ENCODE peak calls at places on chromosomes 12 and 14, in ten cellular contexts. One of them, this sample, is unnamed.

GRCh38 chr12:97940629-97941028 is 478.0 kb downstream of the RMST start:
- DNase-seq in left lung: no peak
- DNase-seq in tibial artery: no peak
- DNase-seq in ovary: no peak
- DNase-seq in cardiac muscle cell: peak; percentile 5
- DNase-seq in Karpas-422: no peak
- DNase-seq in psoas muscle: no peak
- DNase-seq in CD8-positive, alpha-beta memory T cell: no peak
- DNase-seq in fibroblast of lung: no peak
- DNase-seq in mammary epithelial cell: peak; percentile 24
- DNase-seq in this sample: no peak

GRCh38 chr14:99679111-99679510 is 5.0 kb upstream of the CYP46A1 start:
- DNase-seq in left lung: no peak
- DNase-seq in Karpas-422: no peak
- DNase-seq in mammary epithelial cell: no peak
- DNase-seq in tibial artery: peak; percentile 53
- DNase-seq in cardiac muscle cell: no peak
- DNase-seq in CD8-positive, alpha-beta memory T cell: no peak
- DNase-seq in ovary: no peak
- DNase-seq in fibroblast of lung: no peak
- DNase-seq in psoas muscle: no peak
- DNase-seq in this sample: no peak

GRCh38 chr14:100540141-100540925 is 46.9 kb downstream of the BEGAIN start:
- DNase-seq in Karpas-422: no peak
- DNase-seq in left lung: peak; percentile 66
- DNase-seq in CD8-positive, alpha-beta memory T cell: no peak
- DNase-seq in psoas muscle: peak; percentile 7
- DNase-seq in tibial artery: peak; percentile 53
- DNase-seq in fibroblast of lung: no peak
- DNase-seq in mammary epithelial cell: no peak
- DNase-seq in cardiac muscle cell: peak; percentile 22
- DNase-seq in ovary: peak; percentile 34
- DNase-seq in this sample: no peak

GRCh38 chr12:110733089-110733715 is 9.5 kb downstream of the PPP1CC start:
- DNase-seq in fibroblast of lung: peak; percentile 63
- DNase-seq in mammary epithelial cell: peak; percentile 9
- DNase-seq in CD8-positive, alpha-beta memory T cell: no peak
- DNase-seq in tibial artery: no peak
- DNase-seq in left lung: no peak
- DNase-seq in Karpas-422: no peak
- DNase-seq in ovary: no peak
- DNase-seq in cardiac muscle cell: peak; percentile 85
- DNase-seq in psoas muscle: no peak
- DNase-seq in this sample: no peak

GRCh38 chr12:67366530-67367196 is 97.5 kb downstream of the CAND1 start:
- DNase-seq in cardiac muscle cell: peak; percentile 85
- DNase-seq in tibial artery: no peak
- DNase-seq in psoas muscle: no peak
- DNase-seq in left lung: no peak
- DNase-seq in CD8-positive, alpha-beta memory T cell: no peak
- DNase-seq in mammary epithelial cell: no peak
- DNase-seq in ovary: no peak
- DNase-seq in Karpas-422: peak; percentile 60
- DNase-seq in fibroblast of lung: peak; percentile 87
- DNase-seq in this sample: no peak

GRCh38 chr12:106139422-106140141 is 828 bp upstream of the NUAK1 start:
- DNase-seq in mammary epithelial cell: peak; percentile 66
- DNase-seq in ovary: peak; percentile 83
- DNase-seq in tibial artery: peak; percentile 91
- DNase-seq in CD8-positive, alpha-beta memory T cell: no peak
- DNase-seq in left lung: peak; percentile 89
- DNase-seq in Karpas-422: no peak
- DNase-seq in cardiac muscle cell: peak; percentile 69
- DNase-seq in psoas muscle: peak; percentile 87
- DNase-seq in fibroblast of lung: peak; percentile 82
- DNase-seq in this sample: no peak

GRCh38 chr12:110379201-110379600 is 24.3 kb downstream of the ANAPC7 start:
- DNase-seq in tibial artery: no peak
- DNase-seq in cardiac muscle cell: no peak
- DNase-seq in mammary epithelial cell: no peak
- DNase-seq in left lung: no peak
- DNase-seq in CD8-positive, alpha-beta memory T cell: no peak
- DNase-seq in fibroblast of lung: no peak
- DNase-seq in ovary: no peak
- DNase-seq in Karpas-422: no peak
- DNase-seq in psoas muscle: no peak
- DNase-seq in this sample: no peak

GRCh38 chr14:55122441-55122986 is 6.5 kb upstream of the LGALS3 start:
- DNase-seq in ovary: no peak
- DNase-seq in CD8-positive, alpha-beta memory T cell: no peak
- DNase-seq in left lung: no peak
- DNase-seq in tibial artery: no peak
- DNase-seq in fibroblast of lung: peak; percentile 36
- DNase-seq in cardiac muscle cell: peak; percentile 73
- DNase-seq in Karpas-422: no peak
- DNase-seq in psoas muscle: no peak
- DNase-seq in mammary epithelial cell: no peak
- DNase-seq in this sample: no peak

GRCh38 chr12:80869264-80869663 is 68.5 kb downstream of the LIN7A start:
- DNase-seq in CD8-positive, alpha-beta memory T cell: no peak
- DNase-seq in mammary epithelial cell: no peak
- DNase-seq in tibial artery: no peak
- DNase-seq in fibroblast of lung: no peak
- DNase-seq in psoas muscle: no peak
- DNase-seq in Karpas-422: no peak
- DNase-seq in ovary: no peak
- DNase-seq in cardiac muscle cell: no peak
- DNase-seq in left lung: no peak
- DNase-seq in this sample: no peak

GRCh38 chr12:11853126-11853525 is 203.7 kb downstream of the ETV6 start:
- DNase-seq in psoas muscle: no peak
- DNase-seq in Karpas-422: no peak
- DNase-seq in cardiac muscle cell: no peak
- DNase-seq in fibroblast of lung: no peak
- DNase-seq in CD8-positive, alpha-beta memory T cell: no peak
- DNase-seq in tibial artery: no peak
- DNase-seq in ovary: no peak
- DNase-seq in mammary epithelial cell: no peak
- DNase-seq in left lung: no peak
- DNase-seq in this sample: no peak

GRCh38 chr14:58533417-58533816 is 104.3 kb upstream of the DACT1 start:
- DNase-seq in tibial artery: no peak
- DNase-seq in Karpas-422: no peak
- DNase-seq in left lung: no peak
- DNase-seq in ovary: no peak
- DNase-seq in fibroblast of lung: peak; percentile 33
- DNase-seq in mammary epithelial cell: no peak
- DNase-seq in psoas muscle: no peak
- DNase-seq in CD8-positive, alpha-beta memory T cell: no peak
- DNase-seq in cardiac muscle cell: peak; percentile 85
- DNase-seq in this sample: peak; percentile 29

GRCh38 chr14:88613552-88614010 is 50.7 kb downstream of the ZC3H14 start:
- DNase-seq in fibroblast of lung: peak; percentile 90
- DNase-seq in tibial artery: no peak
- DNase-seq in CD8-positive, alpha-beta memory T cell: no peak
- DNase-seq in cardiac muscle cell: peak; percentile 48
- DNase-seq in Karpas-422: no peak
- DNase-seq in mammary epithelial cell: peak; percentile 88
- DNase-seq in psoas muscle: no peak
- DNase-seq in ovary: no peak
- DNase-seq in left lung: no peak
- DNase-seq in this sample: no peak

GRCh38 chr12:8906781-8907180 is 7.5 kb upstream of the PHC1 start:
- DNase-seq in Karpas-422: no peak
- DNase-seq in fibroblast of lung: no peak
- DNase-seq in CD8-positive, alpha-beta memory T cell: no peak
- DNase-seq in ovary: no peak
- DNase-seq in cardiac muscle cell: no peak
- DNase-seq in psoas muscle: no peak
- DNase-seq in mammary epithelial cell: no peak
- DNase-seq in left lung: no peak
- DNase-seq in tibial artery: no peak
- DNase-seq in this sample: no peak

GRCh38 chr14:21852061-21852664 is 178.5 kb upstream of the OR4E1 start:
- DNase-seq in cardiac muscle cell: peak; percentile 35
- DNase-seq in left lung: no peak
- DNase-seq in fibroblast of lung: no peak
- DNase-seq in mammary epithelial cell: peak; percentile 17
- DNase-seq in psoas muscle: no peak
- DNase-seq in Karpas-422: peak; percentile 82
- DNase-seq in ovary: no peak
- DNase-seq in tibial artery: no peak
- DNase-seq in CD8-positive, alpha-beta memory T cell: peak; percentile 31
- DNase-seq in this sample: peak; percentile 47

GRCh38 chr12:38385492-38385864 is 68.9 kb downstream of the ALG10B start:
- DNase-seq in tibial artery: no peak
- DNase-seq in ovary: no peak
- DNase-seq in CD8-positive, alpha-beta memory T cell: no peak
- DNase-seq in mammary epithelial cell: no peak
- DNase-seq in Karpas-422: no peak
- DNase-seq in cardiac muscle cell: no peak
- DNase-seq in psoas muscle: no peak
- DNase-seq in left lung: no peak
- DNase-seq in fibroblast of lung: no peak
- DNase-seq in this sample: no peak

GRCh38 chr12:38386238-38386985 is 69.8 kb downstream of the ALG10B start:
- DNase-seq in psoas muscle: no peak
- DNase-seq in mammary epithelial cell: peak; percentile 61
- DNase-seq in CD8-positive, alpha-beta memory T cell: no peak
- DNase-seq in left lung: no peak
- DNase-seq in fibroblast of lung: no peak
- DNase-seq in Karpas-422: no peak
- DNase-seq in tibial artery: no peak
- DNase-seq in ovary: no peak
- DNase-seq in cardiac muscle cell: no peak
- DNase-seq in this sample: no peak

GRCh38 chr12:38389581-38389980 is 73.0 kb downstream of the ALG10B start:
- DNase-seq in mammary epithelial cell: peak; percentile 21
- DNase-seq in psoas muscle: no peak
- DNase-seq in ovary: no peak
- DNase-seq in CD8-positive, alpha-beta memory T cell: no peak
- DNase-seq in Karpas-422: no peak
- DNase-seq in cardiac muscle cell: no peak
- DNase-seq in tibial artery: no peak
- DNase-seq in fibroblast of lung: no peak
- DNase-seq in left lung: no peak
- DNase-seq in this sample: no peak

GRCh38 chr12:38384816-38385491 is 68.4 kb downstream of the ALG10B start:
- DNase-seq in CD8-positive, alpha-beta memory T cell: no peak
- DNase-seq in left lung: no peak
- DNase-seq in tibial artery: no peak
- DNase-seq in ovary: no peak
- DNase-seq in fibroblast of lung: no peak
- DNase-seq in psoas muscle: no peak
- DNase-seq in cardiac muscle cell: no peak
- DNase-seq in mammary epithelial cell: peak; percentile 98
- DNase-seq in Karpas-422: no peak
- DNase-seq in this sample: no peak
- H3K27ac ChIP-seq in CD8-positive, alpha-beta memory T cell: no peak overlapping the region
- H3K27ac ChIP-seq in left lung: no peak overlapping the region
- H3K27ac ChIP-seq in tibial artery: no peak overlapping the region
- H3K27ac ChIP-seq in ovary: no peak overlapping the region
- H3K27ac ChIP-seq in fibroblast of lung: no peak overlapping the region
- H3K27ac ChIP-seq in psoas muscle: no peak overlapping the region
- H3K27ac ChIP-seq in cardiac muscle cell: no peak overlapping the region
- H3K27ac ChIP-seq in mammary epithelial cell: peak overlapping the region; percentile 32
- H3K27ac ChIP-seq in Karpas-422: no peak overlapping the region
- H3K27ac ChIP-seq in this sample: no peak overlapping the region

GRCh38 chr12:42097971-42098370 is 46.7 kb downstream of the GXYLT1 start:
- DNase-seq in fibroblast of lung: no peak
- DNase-seq in tibial artery: no peak
- DNase-seq in cardiac muscle cell: peak; percentile 58
- DNase-seq in CD8-positive, alpha-beta memory T cell: no peak
- DNase-seq in Karpas-422: no peak
- DNase-seq in psoas muscle: no peak
- DNase-seq in left lung: no peak
- DNase-seq in mammary epithelial cell: no peak
- DNase-seq in ovary: no peak
- DNase-seq in this sample: no peak
- H3K27ac ChIP-seq in fibroblast of lung: no peak overlapping the region
- H3K27ac ChIP-seq in tibial artery: no peak overlapping the region
- H3K27ac ChIP-seq in cardiac muscle cell: no peak overlapping the region
- H3K27ac ChIP-seq in CD8-positive, alpha-beta memory T cell: peak overlapping the region; percentile 73
- H3K27ac ChIP-seq in Karpas-422: peak overlapping the region; percentile 37
- H3K27ac ChIP-seq in psoas muscle: no peak overlapping the region
- H3K27ac ChIP-seq in left lung: peak overlapping the region; percentile 42
- H3K27ac ChIP-seq in mammary epithelial cell: no peak overlapping the region
- H3K27ac ChIP-seq in ovary: no peak overlapping the region
- H3K27ac ChIP-seq in this sample: no peak overlapping the region

GRCh38 chr14:61876362-61877049 is 114.3 kb downstream of the SNAPC1 start:
- DNase-seq in tibial artery: no peak
- DNase-seq in Karpas-422: no peak
- DNase-seq in fibroblast of lung: no peak
- DNase-seq in ovary: no peak
- DNase-seq in left lung: no peak
- DNase-seq in psoas muscle: no peak
- DNase-seq in CD8-positive, alpha-beta memory T cell: no peak
- DNase-seq in mammary epithelial cell: no peak
- DNase-seq in cardiac muscle cell: no peak
- DNase-seq in this sample: no peak
- H3K27ac ChIP-seq in tibial artery: no peak overlapping the region
- H3K27ac ChIP-seq in Karpas-422: no peak overlapping the region
- H3K27ac ChIP-seq in fibroblast of lung: no peak overlapping the region
- H3K27ac ChIP-seq in ovary: no peak overlapping the region
- H3K27ac ChIP-seq in left lung: no peak overlapping the region
- H3K27ac ChIP-seq in psoas muscle: no peak overlapping the region
- H3K27ac ChIP-seq in CD8-positive, alpha-beta memory T cell: no peak overlapping the region
- H3K27ac ChIP-seq in mammary epithelial cell: no peak overlapping the region
- H3K27ac ChIP-seq in cardiac muscle cell: no peak overlapping the region
- H3K27ac ChIP-seq in this sample: no peak overlapping the region

GRCh38 chr14:105388976-105389375 is 9.4 kb upstream of the TEX22 start:
- DNase-seq in mammary epithelial cell: no peak
- DNase-seq in left lung: peak; percentile 65
- DNase-seq in tibial artery: no peak
- DNase-seq in fibroblast of lung: no peak
- DNase-seq in ovary: no peak
- DNase-seq in cardiac muscle cell: no peak
- DNase-seq in psoas muscle: no peak
- DNase-seq in Karpas-422: no peak
- DNase-seq in CD8-positive, alpha-beta memory T cell: no peak
- DNase-seq in this sample: no peak

GRCh38 chr14:105390849-105391500 is 7.4 kb upstream of the TEX22 start:
- DNase-seq in mammary epithelial cell: no peak
- DNase-seq in left lung: no peak
- DNase-seq in fibroblast of lung: no peak
- DNase-seq in cardiac muscle cell: no peak
- DNase-seq in CD8-positive, alpha-beta memory T cell: no peak
- DNase-seq in Karpas-422: no peak
- DNase-seq in psoas muscle: no peak
- DNase-seq in tibial artery: no peak
- DNase-seq in ovary: no peak
- DNase-seq in this sample: no peak

GRCh38 chr14:105388110-105388951 is 10.0 kb upstream of the TEX22 start:
- DNase-seq in ovary: no peak
- DNase-seq in cardiac muscle cell: no peak
- DNase-seq in left lung: peak; percentile 76
- DNase-seq in fibroblast of lung: no peak
- DNase-seq in psoas muscle: no peak
- DNase-seq in tibial artery: no peak
- DNase-seq in CD8-positive, alpha-beta memory T cell: no peak
- DNase-seq in Karpas-422: no peak
- DNase-seq in mammary epithelial cell: no peak
- DNase-seq in this sample: no peak

GRCh38 chr14:105389976-105390848 is 8.1 kb upstream of the TEX22 start:
- DNase-seq in fibroblast of lung: no peak
- DNase-seq in mammary epithelial cell: no peak
- DNase-seq in left lung: peak; percentile 78
- DNase-seq in cardiac muscle cell: no peak
- DNase-seq in tibial artery: no peak
- DNase-seq in CD8-positive, alpha-beta memory T cell: no peak
- DNase-seq in psoas muscle: no peak
- DNase-seq in Karpas-422: no peak
- DNase-seq in ovary: no peak
- DNase-seq in this sample: peak; percentile 48

GRCh38 chr14:105389534-105389933 is 8.8 kb upstream of the TEX22 start:
- DNase-seq in left lung: peak; percentile 75
- DNase-seq in mammary epithelial cell: no peak
- DNase-seq in fibroblast of lung: no peak
- DNase-seq in psoas muscle: no peak
- DNase-seq in tibial artery: no peak
- DNase-seq in cardiac muscle cell: no peak
- DNase-seq in Karpas-422: no peak
- DNase-seq in CD8-positive, alpha-beta memory T cell: no peak
- DNase-seq in ovary: no peak
- DNase-seq in this sample: no peak
- H3K27ac ChIP-seq in left lung: peak overlapping the region; percentile 53
- H3K27ac ChIP-seq in mammary epithelial cell: no peak overlapping the region
- H3K27ac ChIP-seq in fibroblast of lung: no peak overlapping the region
- H3K27ac ChIP-seq in psoas muscle: peak overlapping the region; percentile 16
- H3K27ac ChIP-seq in tibial artery: peak overlapping the region; percentile 4
- H3K27ac ChIP-seq in cardiac muscle cell: no peak overlapping the region
- H3K27ac ChIP-seq in Karpas-422: no peak overlapping the region
- H3K27ac ChIP-seq in CD8-positive, alpha-beta memory T cell: no peak overlapping the region
- H3K27ac ChIP-seq in ovary: no peak overlapping the region
- H3K27ac ChIP-seq in this sample: peak overlapping the region; percentile 76

This sample was measured in substantia nigra.